ENCODE peak calls at places on chromosomes 7 and 10, in five cellular contexts. T is uterus, N is ovary, K is A549, L is gastrocnemius medialis. Z is an unnamed sample. For H3K4me1, the result is how much of the 10 kb centered on the place peaks cover.

GRCh38 chr7:33701189-33701740 is 204.1 kb upstream of the BMPER start:
- DNase-seq in L (no peak), N (no peak), T (no peak), K (no peak), Z (no peak)

GRCh38 chr7:157360483-157361025 is 23.8 kb downstream of the DNAJB6 start:
- DNase-seq in N (no peak), T (no peak), L (peak), K (no peak), Z (no peak)

GRCh38 chr7:113370910-113371309 is 252.6 kb upstream of the SMIM30 start:
- DNase-seq in L (no peak), K (no peak), T (no peak), N (no peak), Z (no peak)

GRCh38 chr10:73908853-73909611 is 1.9 kb upstream of the PLAU start:
- DNase-seq in L (peak), K (peak), T (peak), N (no peak), Z (peak)

GRCh38 chr10:100008142-100008522 is 1.6 kb downstream of the DNMBP start:
- DNase-seq in N (peak), L (no peak), K (no peak), T (no peak), Z (no peak)

GRCh38 chr7:130143986-130144618 is 61.1 kb downstream of the TMEM209 start:
- DNase-seq in K (no peak), L (no peak), T (no peak), N (no peak), Z (no peak)

GRCh38 chr10:25231751-25232150 is 57.0 kb downstream of the GPR158 start:
- DNase-seq in K (no peak), N (no peak), T (no peak), L (no peak), Z (no peak)

GRCh38 chr7:3174515-3175318 is 126.3 kb upstream of the SDK1 start:
- DNase-seq in K (no peak), N (no peak), L (no peak), T (no peak), Z (no peak)

GRCh38 chr10:129710510-129710847 is 243.4 kb downstream of the MGMT start:
- DNase-seq in L (no peak), K (no peak), T (no peak), N (no peak), Z (no peak)

GRCh38 chr10:6647811-6648526 is 67.9 kb upstream of the PRKCQ start:
- DNase-seq in L (peak), N (no peak), K (peak), T (no peak), Z (peak)

GRCh38 chr7:159007308-159008054 is 137.2 kb downstream of the VIPR2 start:
- DNase-seq in L (no peak), N (no peak), T (no peak), K (no peak), Z (no peak)

GRCh38 chr10:93458821-93459257 is 23.3 kb downstream of the MYOF start:
- DNase-seq in N (peak), K (peak), L (peak), T (peak), Z (peak)

GRCh38 chr10:93462881-93463280 is 19.3 kb downstream of the MYOF start:
- DNase-seq in N (no peak), L (no peak), T (no peak), K (no peak), Z (no peak)

GRCh38 chr10:93462371-93462770 is 19.8 kb downstream of the MYOF start:
- DNase-seq in T (no peak), L (no peak), K (no peak), N (no peak), Z (no peak)

GRCh38 chr10:93461807-93462178 is 20.3 kb downstream of the MYOF start:
- DNase-seq in L (no peak), K (no peak), T (no peak), N (no peak), Z (no peak)

GRCh38 chr10:93461124-93461806 is 20.9 kb downstream of the MYOF start:
- DNase-seq in N (no peak), K (no peak), L (no peak), T (no peak), Z (no peak)
- H3K4me1 ChIP-seq in N (under half), K (half or more), L (under half), T (under half), Z (half or more)

DNA sequence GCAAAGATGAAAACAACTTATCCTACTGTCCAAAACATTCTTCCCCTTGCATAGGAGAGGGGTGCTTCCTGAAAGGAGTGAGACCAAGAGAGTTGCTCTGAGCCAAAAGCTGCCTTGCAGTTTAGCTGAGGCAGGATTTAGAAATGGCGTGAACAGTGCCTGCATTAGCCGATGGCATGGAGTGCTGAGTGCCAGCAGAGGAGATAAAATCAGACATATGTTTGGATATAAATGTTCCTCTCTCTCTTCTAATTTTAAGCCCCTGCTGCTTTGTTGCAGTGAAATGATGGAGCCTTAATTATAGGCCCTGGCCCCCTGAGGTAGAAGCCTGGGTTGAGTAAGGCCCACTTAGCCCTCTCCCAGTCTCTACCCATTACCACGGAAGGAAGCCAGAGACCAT is 7.1 kb downstream of the LRRC4 start:
- DNase-seq in L (no peak), K (no peak), T (no peak), N (no peak), Z (no peak)
- H3K27ac ChIP-seq in L (no peak), K (no peak), T (no peak), N (no peak), Z (no peak)

GRCh38 chr7:108248418-108248817 is 118.3 kb upstream of the LAMB4 start:
- DNase-seq in T (no peak), N (no peak), L (no peak), K (no peak), Z (no peak)

GRCh38 chr7:108245523-108246226 is 115.5 kb upstream of the LAMB4 start:
- DNase-seq in T (no peak), K (no peak), N (no peak), L (no peak), Z (no peak)

GRCh38 chr7:108244110-108244509 is 113.9 kb upstream of the LAMB4 start:
- DNase-seq in T (no peak), N (no peak), L (no peak), K (no peak), Z (no peak)

GRCh38 chr7:108247646-108248045 is 117.5 kb upstream of the LAMB4 start:
- DNase-seq in K (no peak), L (no peak), T (no peak), N (no peak), Z (no peak)

GRCh38 chr7:108246227-108246837 is 116.2 kb upstream of the LAMB4 start:
- DNase-seq in K (peak), L (peak), N (no peak), T (no peak), Z (no peak)
- TF ChIP-seq POLR2A in K (no peak), L (no peak), N (no peak), T (no peak), Z (no peak)

DNA sequence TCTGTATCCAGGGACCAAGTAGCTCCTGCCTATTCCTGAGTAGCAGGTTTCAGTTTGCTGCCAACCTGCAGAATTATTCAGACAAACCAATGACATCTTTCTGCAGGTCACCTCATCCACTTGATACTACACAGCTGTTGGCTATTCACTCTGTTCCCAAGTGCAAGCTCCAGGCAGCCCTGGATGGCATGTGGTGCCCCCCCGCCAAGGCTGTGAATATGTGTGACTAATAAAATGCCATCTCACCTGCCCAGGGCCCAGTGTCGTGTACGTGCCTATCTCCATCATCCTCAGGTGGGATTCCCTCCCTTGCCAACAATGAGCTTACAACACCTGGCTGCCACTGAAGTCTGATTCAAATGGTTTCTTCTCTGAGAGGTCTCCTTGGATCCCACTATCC is 125.8 kb downstream of the RAB11FIP2 start:
- DNase-seq in N (no peak), L (no peak), T (no peak), K (no peak), Z (no peak)
- H3K4me1 ChIP-seq in N (under half), L (under half), T (under half), K (under half), Z (under half)

GRCh38 chr7:136870799-136871487 is 2.5 kb downstream of the CHRM2 start:
- DNase-seq in L (no peak), N (no peak), K (no peak), T (no peak), Z (peak)
- H3K27ac ChIP-seq in L (no peak), N (no peak), K (no peak), T (no peak), Z (peak)

DNA sequence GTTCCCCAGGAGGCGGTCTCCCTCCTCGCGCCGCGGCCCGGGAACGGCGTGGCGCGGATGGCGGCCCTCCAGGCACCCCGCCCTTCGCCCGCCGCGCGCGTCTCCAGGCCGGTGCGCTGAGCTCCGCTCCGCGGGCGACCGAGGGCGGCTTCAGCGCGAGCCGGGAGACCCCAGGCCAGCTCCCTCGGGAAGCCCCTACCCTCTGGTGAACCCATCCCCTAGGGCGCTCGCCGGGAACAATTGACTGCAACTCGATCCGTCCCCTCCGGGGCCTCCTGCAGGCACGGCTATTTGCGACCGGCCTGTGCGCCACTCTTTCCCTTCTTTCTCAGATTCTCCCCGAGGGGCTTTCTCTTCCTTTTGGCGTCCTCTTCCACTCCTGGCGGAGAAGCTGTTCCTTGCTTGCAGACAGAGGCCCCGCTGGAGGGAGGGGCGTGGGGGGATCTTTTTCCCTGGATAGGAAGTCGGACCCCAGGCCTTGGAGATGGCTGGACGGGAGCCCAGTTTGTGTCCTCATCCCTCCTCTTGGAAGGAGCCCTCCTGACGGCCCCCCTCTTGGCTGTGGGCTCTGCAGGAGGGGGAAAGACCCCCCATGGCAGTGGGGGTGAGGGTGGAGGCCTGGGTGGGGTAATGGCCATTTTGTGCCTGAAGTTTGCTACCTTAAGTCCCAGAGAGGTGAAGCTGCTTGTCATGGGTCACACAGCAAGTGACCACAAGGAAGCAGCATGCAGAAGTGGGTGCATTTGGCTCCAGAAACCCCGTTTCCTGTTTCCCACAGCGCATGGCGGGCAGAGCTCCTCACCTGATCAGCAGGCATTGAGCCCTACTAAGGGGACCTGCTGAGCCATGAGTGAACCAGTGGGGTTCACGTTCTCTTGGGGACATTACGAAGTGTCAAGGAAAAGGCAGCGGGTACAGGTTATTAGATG is 171.2 kb upstream of the TNRC18 start:
- DNase-seq in L (no peak), N (peak), T (peak), K (no peak), Z (peak)
- TF ChIP-seq POLR2A in L (no peak), N (no peak), T (no peak), K (no peak), Z (no peak)

Z was measured in heart left ventricle.